ENCODE peak calls at places on chromosomes 16 and 17, in eight cellular contexts. W, Q, E, M, C, K, T and F are unnamed samples.
A peak's percentile ranks its signal among the peaks of the same experiment; 100 is the strongest.

GRCh38 chr16:55242667-55243066 is 81.3 kb upstream of the IRX6 start:
- DNase-seq in W (no peak), Q (no peak), E (no peak), M (no peak), C (no peak), K (no peak), T (peak; percentile 1), F (peak; percentile 17)

GRCh38 chr17:7109461-7110322 is 4.9 kb downstream of the ASGR2 start:
- DNase-seq in W (no peak), Q (no peak), E (no peak), M (no peak), C (no peak), K (no peak), T (no peak), F (no peak)

GRCh38 chr16:29790949-29791844 is 646 bp downstream of the KIF22 start:
- DNase-seq in W (no peak), Q (no peak), E (no peak), M (no peak), C (no peak), K (peak; percentile 26), T (peak; percentile 55), F (peak; percentile 50)

GRCh38 chr16:19396555-19397011 is 21.1 kb upstream of the TMC5 start:
- DNase-seq in W (no peak), Q (no peak), E (no peak), M (peak; percentile 67), C (no peak), K (no peak), T (no peak), F (no peak)

GRCh38 chr17:63042443-63042842 is 76.4 kb downstream of the TANC2 start:
- DNase-seq in W (no peak), Q (no peak), E (no peak), M (no peak), C (no peak), K (no peak), T (no peak), F (no peak)

GRCh38 chr17:77821114-77821513 is 137.4 kb upstream of the TNRC6C start:
- DNase-seq in W (no peak), Q (no peak), E (no peak), M (no peak), C (no peak), K (no peak), T (peak; percentile 29), F (peak; percentile 72)

GRCh38 chr16:12958366-12958765 is 57.0 kb downstream of the SHISA9 start:
- DNase-seq in W (no peak), Q (no peak), E (no peak), M (no peak), C (no peak), K (no peak), T (no peak), F (no peak)

GRCh38 chr17:76270127-76270592 is 5.0 kb downstream of the UBALD2 start:
- DNase-seq in W (peak; percentile 77), Q (no peak), E (no peak), M (no peak), C (no peak), K (no peak), T (no peak), F (no peak)

GRCh38 chr17:77325826-77326581 is 185.2 kb downstream of the SEC14L1 start:
- DNase-seq in W (peak; percentile 45), Q (peak; percentile 52), E (peak; percentile 27), M (peak; percentile 70), C (no peak), K (no peak), T (no peak), F (no peak)

GRCh38 chr17:8185580-8186445 is 4.2 kb downstream of the BORCS6 start:
- DNase-seq in W (peak; percentile 87), Q (peak; percentile 83), E (peak; percentile 95), M (peak; percentile 96), C (peak; percentile 70), K (peak; percentile 75), T (peak; percentile 80), F (peak; percentile 90)

GRCh38 chr17:50213026-50214015 is 11.9 kb upstream of the COL1A1 start:
- DNase-seq in W (peak; percentile 69), Q (no peak), E (peak; percentile 25), M (no peak), C (peak; percentile 74), K (no peak), T (peak; percentile 51), F (peak; percentile 76)